ENCODE peak calls at places on chromosomes 7 and 10, in five cellular contexts. A is fibroblast of mammary gland, T is suprapubic skin, F is upper lobe of right lung, O is mucosa of descending colon. J is an unnamed sample.
A peak's percentile ranks its signal among the peaks of the same experiment; 100 is the strongest.

GRCh38 chr7:30922596-30922995 is 10.9 kb downstream of the AQP1 start:
- DNase-seq in T (peak; percentile 70), A (no peak), O (peak; percentile 22), F (peak; percentile 45), J (no peak)

GRCh38 chr7:77439572-77439971 is 23.4 kb upstream of the GSAP start:
- DNase-seq in A (peak; percentile 37), O (no peak), F (peak; percentile 73), T (no peak), J (no peak)

GRCh38 chr7:21886396-21886795 is 59.3 kb downstream of the CDCA7L start:
- DNase-seq in A (no peak), O (no peak), T (no peak), F (no peak), J (no peak)

GRCh38 chr7:33748793-33749192 is 156.5 kb upstream of the BMPER start:
- DNase-seq in F (no peak), A (no peak), O (no peak), T (no peak), J (no peak)

GRCh38 chr7:29780346-29780745 is 26.0 kb upstream of the WIPF3 start:
- DNase-seq in F (no peak), O (no peak), A (no peak), T (no peak), J (no peak)

GRCh38 chr7:2635810-2636701 is 4.3 kb downstream of the TTYH3 start:
- DNase-seq in T (no peak), F (peak; percentile 81), A (peak; percentile 73), O (no peak), J (no peak)

GRCh38 chr10:10204415-10204814 is 813.3 kb upstream of the CELF2 start:
- DNase-seq in O (no peak), A (no peak), F (no peak), T (no peak), J (no peak)

GRCh38 chr7:2670171-2670570 is 17.8 kb upstream of the AMZ1 start:
- DNase-seq in F (no peak), O (no peak), A (no peak), T (no peak), J (no peak)

GRCh38 chr7:46486264-46487206 is 565.5 kb upstream of the IGFBP3 start:
- DNase-seq in T (no peak), O (peak; percentile 38), F (no peak), A (peak; percentile 93), J (peak; percentile 90)

GRCh38 chr10:5656737-5657579 is 9.4 kb downstream of the ASB13 start:
- DNase-seq in A (no peak), F (no peak), T (no peak), O (no peak), J (no peak)

GRCh38 chr10:116664631-116665030 is 43.9 kb downstream of the PNLIPRP2 start:
- DNase-seq in O (no peak), T (no peak), F (no peak), A (no peak), J (no peak)

GRCh38 chr7:75813781-75814236 is at the start of gene CCL24:
- DNase-seq in A (no peak), O (no peak), T (no peak), F (peak; percentile 68), J (no peak)

GRCh38 chr10:77458986-77459590 is 178.5 kb downstream of the KCNMA1 start:
- DNase-seq in A (no peak), T (no peak), O (no peak), F (no peak), J (peak; percentile 62)

GRCh38 chr7:70857793-70858545 is 274.0 kb upstream of the GALNT17 start:
- DNase-seq in O (no peak), F (no peak), T (no peak), A (no peak), J (no peak)

GRCh38 chr10:101321073-101321472 is 32.9 kb upstream of the BTRC start:
- DNase-seq in A (no peak), T (no peak), F (no peak), O (no peak), J (no peak)

GRCh38 chr10:101323495-101323894 is 30.5 kb upstream of the BTRC start:
- DNase-seq in F (no peak), A (no peak), T (no peak), O (no peak), J (no peak)

GRCh38 chr10:101322266-101323151 is 31.5 kb upstream of the BTRC start:
- DNase-seq in A (no peak), O (no peak), F (no peak), T (no peak), J (no peak)

DNA sequence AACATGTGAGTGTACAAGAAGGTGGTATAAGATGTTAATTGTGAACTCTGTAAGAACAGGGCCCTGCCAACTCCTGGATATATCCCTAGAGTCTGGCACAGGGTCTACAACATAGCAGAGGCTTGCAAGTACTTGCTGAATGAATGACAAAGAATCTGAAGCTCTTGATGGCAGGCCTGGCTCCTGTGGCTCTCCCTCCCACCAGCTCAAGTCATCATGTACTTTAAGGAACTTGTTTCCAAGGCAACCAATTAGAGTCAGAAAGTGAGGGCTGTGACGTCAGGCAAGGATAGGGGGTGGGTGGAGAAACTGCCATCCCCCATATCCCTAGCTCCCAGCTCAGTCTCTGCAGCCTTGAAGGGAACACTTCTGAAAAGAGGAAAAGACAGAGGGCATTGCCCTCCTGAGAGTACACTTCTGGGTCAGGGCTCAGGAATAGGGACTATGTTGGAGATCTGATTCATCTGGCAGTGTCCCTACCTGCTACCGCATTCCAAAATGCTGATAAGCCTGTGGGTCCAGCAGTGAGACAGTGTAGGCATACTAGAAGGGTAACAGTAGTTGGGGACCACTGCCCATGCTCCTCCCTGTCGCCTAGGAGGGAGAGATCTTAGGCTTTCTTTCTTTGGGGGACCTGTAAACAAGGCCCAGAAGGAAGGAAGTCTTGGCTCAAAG is 34.6 kb upstream of the BTRC start:
- DNase-seq in O (no peak), T (no peak), F (no peak), A (peak; percentile 25), J (peak; percentile 6)
- H3K4me3 ChIP-seq in O (no peak overlapping the region), T (no peak overlapping the region), F (no peak overlapping the region), A (no peak overlapping the region), J (no peak overlapping the region)

DNA sequence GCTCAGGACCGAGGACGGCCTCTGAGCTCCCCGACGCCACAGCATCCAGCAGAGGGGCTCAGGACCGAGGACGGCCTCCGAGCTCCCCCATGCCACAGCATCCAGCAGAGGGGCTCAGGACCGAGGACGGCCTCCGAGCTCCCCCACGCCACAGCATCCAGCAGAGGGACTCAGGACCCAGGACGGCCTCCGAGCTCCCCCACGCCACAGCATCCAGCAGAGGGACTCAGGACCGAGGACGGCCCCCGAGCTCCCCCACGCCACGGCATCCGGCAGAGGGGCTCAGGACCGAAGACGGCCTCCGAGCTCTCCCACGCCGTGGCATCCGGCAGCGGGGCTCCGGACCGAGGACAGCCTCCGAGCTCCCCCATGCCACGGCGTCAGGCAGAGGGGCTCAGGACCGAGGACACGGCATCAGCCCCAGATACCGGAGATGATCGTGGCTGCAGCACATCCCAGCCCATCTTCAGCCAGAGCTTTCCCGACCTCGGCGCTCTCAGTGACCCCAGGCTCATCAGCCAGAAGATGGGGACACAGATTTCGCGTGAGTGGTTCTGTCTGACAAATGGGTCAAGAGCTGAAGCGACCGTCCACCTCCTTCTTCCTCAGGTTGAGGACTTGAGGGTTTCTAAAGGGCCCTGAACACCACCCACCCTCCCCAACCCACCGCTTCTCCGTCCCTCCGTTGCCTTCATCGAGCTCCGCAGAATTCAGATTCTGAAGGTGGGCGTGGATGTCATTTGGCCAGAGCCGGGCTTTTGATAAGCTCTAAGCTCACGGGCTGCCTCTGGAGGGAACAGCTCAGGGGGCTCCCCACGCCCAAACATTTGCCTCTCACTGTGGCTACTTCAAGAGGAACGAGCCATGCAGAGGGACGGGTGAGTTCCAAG is 55.8 kb upstream of the DNAAF5 start:
- DNase-seq in A (no peak), O (no peak), F (no peak), T (no peak), J (no peak)
- H3K4me3 ChIP-seq in A (no peak overlapping the region), O (no peak overlapping the region), F (no peak overlapping the region), T (no peak overlapping the region), J (no peak overlapping the region)

GRCh38 chr10:73494213-73494612 is 1.6 kb downstream of the PPP3CB start:
- DNase-seq in O (no peak), A (no peak), T (no peak), F (no peak), J (no peak)

GRCh38 chr10:73495884-73496674 is at the start of gene PPP3CB:
- DNase-seq in T (peak; percentile 94), O (peak; percentile 94), A (peak; percentile 96), F (peak; percentile 97), J (peak; percentile 94)

GRCh38 chr10:73495226-73495883 is 469 bp downstream of the PPP3CB start:
- DNase-seq in O (peak; percentile 97), A (peak; percentile 86), F (peak; percentile 97), T (peak; percentile 93), J (peak; percentile 77)

GRCh38 chr10:73494877-73495225 is 973 bp downstream of the PPP3CB start:
- DNase-seq in F (no peak), T (no peak), O (no peak), A (peak; percentile 25), J (no peak)

DNA sequence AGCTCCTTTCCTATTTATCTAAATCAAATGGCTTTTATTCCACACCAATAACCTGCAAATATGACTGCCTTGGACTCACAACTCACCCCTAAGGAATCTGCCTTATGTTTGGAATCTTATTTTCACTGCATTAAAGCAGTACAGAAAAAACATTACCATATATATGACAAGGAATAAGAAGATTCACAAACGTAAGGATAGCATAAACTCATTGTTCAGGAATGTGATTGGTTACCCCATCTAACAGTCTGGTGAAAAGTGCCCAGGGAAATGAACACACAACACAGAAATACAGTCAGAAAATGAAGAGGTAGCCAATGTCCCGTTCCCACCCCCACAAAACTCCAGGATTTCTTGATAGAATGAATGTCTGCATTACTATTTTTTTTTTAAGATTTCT is 2.0 kb downstream of the PPP3CB start:
- DNase-seq in T (no peak), O (no peak), F (no peak), A (peak; percentile 75), J (peak; percentile 60)
- H3K4me3 ChIP-seq in T (peak overlapping the region; percentile 76), O (no peak overlapping the region), F (no peak overlapping the region), A (peak overlapping the region; percentile 84), J (peak overlapping the region; percentile 95)

GRCh38 chr10:8054498-8055407 is at the start of gene GATA3:
- DNase-seq in T (no peak), O (peak; percentile 85), F (peak; percentile 77), A (no peak), J (no peak)
- H3K4me3 ChIP-seq in T (peak within 1 kb of the TSS; percentile 68), O (no peak within 1 kb of the TSS), F (peak within 1 kb of the TSS; percentile 55), A (peak within 1 kb of the TSS; percentile 18), J (peak within 1 kb of the TSS; percentile 29)

GRCh38 chr10:14648042-14648765 is 126.5 kb downstream of the FAM107B start:
- DNase-seq in O (peak; percentile 71), A (peak; percentile 22), T (no peak), F (peak; percentile 63), J (peak; percentile 88)
- H3K4me3 ChIP-seq in O (no peak overlapping the region), A (no peak overlapping the region), T (no peak overlapping the region), F (peak overlapping the region; percentile 14), J (no peak overlapping the region)

GRCh38 chr7:48390381-48391327 is 219.4 kb downstream of the ABCA13 start:
- DNase-seq in F (no peak), T (no peak), A (no peak), O (no peak), J (no peak)
- H3K4me3 ChIP-seq in F (no peak overlapping the region), T (no peak overlapping the region), A (no peak overlapping the region), O (no peak overlapping the region), J (no peak overlapping the region)

GRCh38 chr7:151704969-151705743 is 171.8 kb downstream of the PRKAG2 start:
- DNase-seq in A (no peak), F (no peak), T (no peak), O (peak; percentile 29), J (no peak)
- H3K4me3 ChIP-seq in A (no peak overlapping the region), F (no peak overlapping the region), T (no peak overlapping the region), O (no peak overlapping the region), J (no peak overlapping the region)

GRCh38 chr7:103593691-103594090 is 147.7 kb upstream of the SLC26A5 start:
- DNase-seq in A (peak; percentile 18), T (no peak), F (no peak), O (no peak), J (no peak)
- H3K4me3 ChIP-seq in A (no peak overlapping the region), T (no peak overlapping the region), F (no peak overlapping the region), O (no peak overlapping the region), J (no peak overlapping the region)

J was measured in brain microvascular endothelial cell.